ENCODE peak calls at places on chromosomes 5 and 9, in four cellular contexts. One of them, this sample, is unnamed.

GRCh38 chr9:121275781-121276658 is 8.1 kb downstream of the GSN start:
- DNase-seq in ovary: no peak
- DNase-seq in NCI-H774: no peak
- DNase-seq in suprapubic skin: no peak
- DNase-seq in this sample: no peak

GRCh38 chr5:61162010-61162831 is at the start of gene SMIM15:
- DNase-seq in suprapubic skin: peak
- DNase-seq in NCI-H774: peak
- DNase-seq in ovary: peak
- DNase-seq in this sample: peak

GRCh38 chr9:3971391-3972082 is 328.3 kb downstream of the GLIS3 start:
- DNase-seq in ovary: no peak
- DNase-seq in NCI-H774: no peak
- DNase-seq in suprapubic skin: no peak
- DNase-seq in this sample: no peak

GRCh38 chr5:85823462-85824426 is 794.0 kb upstream of the COX7C start:
- DNase-seq in NCI-H774: no peak
- DNase-seq in ovary: no peak
- DNase-seq in suprapubic skin: no peak
- DNase-seq in this sample: no peak

GRCh38 chr5:138559937-138560336 is 15.3 kb downstream of the HSPA9 start:
- DNase-seq in suprapubic skin: no peak
- DNase-seq in NCI-H774: no peak
- DNase-seq in ovary: no peak
- DNase-seq in this sample: no peak

GRCh38 chr5:78095119-78095518 is 199.4 kb downstream of the AP3B1 start:
- DNase-seq in ovary: no peak
- DNase-seq in suprapubic skin: no peak
- DNase-seq in NCI-H774: no peak
- DNase-seq in this sample: no peak

GRCh38 chr9:136671646-136672430 is 9.1 kb downstream of the EGFL7 start:
- DNase-seq in ovary: no peak
- DNase-seq in NCI-H774: no peak
- DNase-seq in suprapubic skin: no peak
- DNase-seq in this sample: no peak

GRCh38 chr5:53422539-53422938 is 57.9 kb upstream of the FST start:
- DNase-seq in ovary: no peak
- DNase-seq in NCI-H774: no peak
- DNase-seq in suprapubic skin: no peak
- DNase-seq in this sample: no peak

GRCh38 chr5:31213676-31214638 is 20.5 kb downstream of the CDH6 start:
- DNase-seq in NCI-H774: peak
- DNase-seq in suprapubic skin: no peak
- DNase-seq in ovary: no peak
- DNase-seq in this sample: no peak

GRCh38 chr9:78707481-78707977 is 410.6 kb downstream of the PSAT1 start:
- DNase-seq in NCI-H774: no peak
- DNase-seq in suprapubic skin: no peak
- DNase-seq in ovary: no peak
- DNase-seq in this sample: no peak

GRCh38 chr9:137007060-137007815 is 10.9 kb upstream of the CLIC3 start:
- DNase-seq in suprapubic skin: no peak
- DNase-seq in ovary: peak
- DNase-seq in NCI-H774: no peak
- DNase-seq in this sample: no peak

GRCh38 chr5:154534457-154535050 is 56.5 kb upstream of the HAND1 start:
- DNase-seq in NCI-H774: no peak
- DNase-seq in ovary: no peak
- DNase-seq in suprapubic skin: no peak
- DNase-seq in this sample: no peak

GRCh38 chr5:115329475-115329874 is 33.0 kb upstream of the CCDC112 start:
- DNase-seq in suprapubic skin: no peak
- DNase-seq in ovary: no peak
- DNase-seq in NCI-H774: no peak
- DNase-seq in this sample: no peak

GRCh38 chr5:178241259-178241658 is 8.7 kb upstream of the PHYKPL start:
- DNase-seq in suprapubic skin: no peak
- DNase-seq in NCI-H774: no peak
- DNase-seq in ovary: no peak
- DNase-seq in this sample: no peak

GRCh38 chr5:125093776-125094175 is 347.3 kb upstream of the ZNF608 start:
- DNase-seq in NCI-H774: no peak
- DNase-seq in suprapubic skin: no peak
- DNase-seq in ovary: no peak
- DNase-seq in this sample: no peak

GRCh38 chr5:132411382-132411925 is 41.9 kb downstream of the SLC22A5 start:
- DNase-seq in ovary: peak
- DNase-seq in suprapubic skin: no peak
- DNase-seq in NCI-H774: no peak
- DNase-seq in this sample: no peak

GRCh38 chr9:20406344-20406743 is 216.0 kb downstream of the MLLT3 start:
- DNase-seq in ovary: no peak
- DNase-seq in suprapubic skin: no peak
- DNase-seq in NCI-H774: no peak
- DNase-seq in this sample: no peak

GRCh38 chr9:134285215-134285845 is 40.9 kb upstream of the RXRA start:
- DNase-seq in NCI-H774: no peak
- DNase-seq in ovary: no peak
- DNase-seq in suprapubic skin: no peak
- DNase-seq in this sample: no peak

GRCh38 chr9:115957571-115957970 is 196.0 kb upstream of the PAPPA start:
- DNase-seq in suprapubic skin: no peak
- DNase-seq in ovary: no peak
- DNase-seq in NCI-H774: no peak
- DNase-seq in this sample: no peak

GRCh38 chr5:61139094-61139873 is 23.0 kb downstream of the SMIM15 start:
- DNase-seq in NCI-H774: no peak
- DNase-seq in suprapubic skin: no peak
- DNase-seq in ovary: no peak
- DNase-seq in this sample: no peak

GRCh38 chr5:171715551-171715950 is 70.1 kb upstream of the SMIM23 start:
- DNase-seq in NCI-H774: no peak
- DNase-seq in ovary: no peak
- DNase-seq in suprapubic skin: no peak
- DNase-seq in this sample: peak

GRCh38 chr5:135569755-135570452 is 8.9 kb downstream of the CXCL14 start:
- DNase-seq in suprapubic skin: no peak
- DNase-seq in ovary: no peak
- DNase-seq in NCI-H774: no peak
- DNase-seq in this sample: no peak

GRCh38 chr9:110125207-110125751 is 82.7 kb downstream of the C9orf152 start:
- DNase-seq in suprapubic skin: peak
- DNase-seq in NCI-H774: no peak
- DNase-seq in ovary: peak
- DNase-seq in this sample: peak

GRCh38 chr9:28539432-28539831 is 966.2 kb upstream of the C9orf72 start:
- DNase-seq in ovary: no peak
- DNase-seq in suprapubic skin: no peak
- DNase-seq in NCI-H774: peak
- DNase-seq in this sample: no peak

GRCh38 chr9:84371737-84372136 is 31.2 kb upstream of the SLC28A3 start:
- DNase-seq in ovary: no peak
- DNase-seq in NCI-H774: no peak
- DNase-seq in suprapubic skin: no peak
- DNase-seq in this sample: no peak

GRCh38 chr9:111298831-111299603 is 31.0 kb downstream of the OR2K2 start:
- DNase-seq in NCI-H774: peak
- DNase-seq in suprapubic skin: peak
- DNase-seq in ovary: no peak
- DNase-seq in this sample: peak

GRCh38 chr5:78964889-78965288 is 20.2 kb downstream of the ARSB start:
- DNase-seq in NCI-H774: peak
- DNase-seq in suprapubic skin: no peak
- DNase-seq in ovary: no peak
- DNase-seq in this sample: no peak

GRCh38 chr5:162391848-162392247 is 324.3 kb downstream of the GABRG2 start:
- DNase-seq in suprapubic skin: no peak
- DNase-seq in ovary: no peak
- DNase-seq in NCI-H774: no peak
- DNase-seq in this sample: no peak

GRCh38 chr5:17157916-17158529 is 59.4 kb upstream of the BASP1 start:
- DNase-seq in suprapubic skin: no peak
- DNase-seq in ovary: no peak
- DNase-seq in NCI-H774: no peak
- DNase-seq in this sample: no peak

GRCh38 chr5:127959152-127959764 is 124.3 kb upstream of the SLC12A2 start:
- DNase-seq in ovary: peak
- DNase-seq in NCI-H774: peak
- DNase-seq in suprapubic skin: no peak
- DNase-seq in this sample: no peak

GRCh38 chr9:6686396-6686795 is 40.9 kb upstream of the GLDC start:
- DNase-seq in suprapubic skin: no peak
- DNase-seq in ovary: no peak
- DNase-seq in NCI-H774: no peak
- DNase-seq in this sample: no peak

GRCh38 chr9:13457795-13458194 is 178.3 kb upstream of the MPDZ start:
- DNase-seq in NCI-H774: no peak
- DNase-seq in suprapubic skin: no peak
- DNase-seq in ovary: no peak
- DNase-seq in this sample: no peak

GRCh38 chr9:124267271-124267807 is 9.6 kb downstream of the NEK6 start:
- DNase-seq in suprapubic skin: no peak
- DNase-seq in NCI-H774: peak
- DNase-seq in ovary: no peak
- DNase-seq in this sample: no peak

GRCh38 chr9:27407966-27408365 is 111.0 kb upstream of the EQTN start:
- DNase-seq in ovary: no peak
- DNase-seq in NCI-H774: no peak
- DNase-seq in suprapubic skin: no peak
- DNase-seq in this sample: no peak